ENCODE peak calls at places on chromosomes 5 and 9, in four cellular contexts. V, T, Y and B are unnamed samples.

GRCh38 chr5:179421156-179421895 is 76.1 kb upstream of the ADAMTS2 start:
- DNase-seq in Y (no peak), T (no peak), V (no peak), B (no peak)

GRCh38 chr5:178234121-178234752 is 1.6 kb upstream of the PHYKPL start:
- DNase-seq in V (no peak), T (no peak), Y (no peak), B (no peak)

GRCh38 chr9:13082796-13083195 is 196.7 kb downstream of the MPDZ start:
- DNase-seq in V (no peak), Y (no peak), T (no peak), B (no peak)

GRCh38 chr5:142292808-142293207 is 32.0 kb downstream of the SPRY4 start:
- DNase-seq in V (no peak), T (no peak), Y (no peak), B (no peak)

GRCh38 chr5:157080291-157080690 is 21.4 kb upstream of the HAVCR1 start:
- DNase-seq in Y (no peak), T (no peak), V (no peak), B (no peak)

GRCh38 chr9:2289234-2289755 is 274.1 kb downstream of the SMARCA2 start:
- DNase-seq in Y (no peak), T (no peak), V (no peak), B (no peak)

GRCh38 chr5:8686707-8687106 is 817.8 kb downstream of the MTRR start:
- DNase-seq in V (no peak), T (no peak), Y (no peak), B (no peak)

GRCh38 chr5:180206993-180207392 is 2.0 kb downstream of the RASGEF1C start:
- DNase-seq in V (no peak), Y (no peak), T (no peak), B (no peak)

GRCh38 chr5:135193213-135194125 is 159.4 kb upstream of the PITX1 start:
- DNase-seq in T (no peak), Y (no peak), V (no peak), B (no peak)

GRCh38 chr5:73897886-73898285 is 271.9 kb downstream of the ARHGEF28 start:
- DNase-seq in Y (no peak), T (no peak), V (no peak), B (no peak)

GRCh38 chr9:79769476-79770275 is 197.9 kb downstream of the TLE4 start:
- DNase-seq in V (no peak), T (no peak), Y (no peak), B (no peak)

GRCh38 chr5:67012241-67012640 is 184.4 kb downstream of the CD180 start:
- DNase-seq in T (no peak), Y (no peak), V (no peak), B (no peak)
- TF ChIP-seq NR2C2 in T (no peak), Y (no peak), V (no peak), B (no peak)

GRCh38 chr5:125896381-125896780 is 526.8 kb upstream of the GRAMD2B start:
- DNase-seq in V (no peak), T (no peak), Y (no peak), B (no peak)

GRCh38 chr5:125890387-125890955 is 532.7 kb upstream of the GRAMD2B start:
- DNase-seq in V (no peak), Y (no peak), T (no peak), B (no peak)

GRCh38 chr5:125897068-125897467 is 526.1 kb upstream of the GRAMD2B start:
- DNase-seq in V (no peak), Y (no peak), T (no peak), B (no peak)

GRCh38 chr5:125891326-125891725 is 531.9 kb upstream of the GRAMD2B start:
- DNase-seq in T (no peak), Y (no peak), V (no peak), B (no peak)

GRCh38 chr5:125894383-125894782 is 528.8 kb upstream of the GRAMD2B start:
- DNase-seq in V (no peak), T (no peak), Y (no peak), B (no peak)
- TF ChIP-seq NR2C2 in V (no peak), T (no peak), Y (no peak), B (no peak)

GRCh38 chr9:24552526-24552925 is 6.8 kb upstream of the IZUMO3 start:
- DNase-seq in Y (no peak), V (no peak), T (no peak), B (no peak)
- TF ChIP-seq NR2C2 in Y (no peak), V (no peak), T (no peak), B (no peak)

DNA sequence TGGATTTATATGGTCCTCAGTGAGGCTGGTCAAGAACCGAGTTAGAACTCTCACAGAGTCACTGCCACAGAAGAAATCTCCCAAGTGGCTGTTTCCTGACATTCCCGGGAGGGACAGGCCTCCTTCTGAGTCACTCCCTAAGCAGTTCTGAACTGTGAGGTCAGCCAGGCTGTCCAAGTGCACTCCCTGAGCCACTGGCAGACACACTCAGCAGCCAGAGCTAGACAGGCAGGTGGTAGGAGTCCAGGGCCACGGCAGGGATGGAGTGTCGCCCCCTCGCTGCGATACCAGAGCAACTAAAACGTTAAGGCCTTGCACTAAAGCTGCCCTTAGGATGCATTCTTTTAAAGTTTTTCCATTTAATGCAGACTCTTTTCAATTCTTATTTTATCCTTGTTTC is 3.4 kb downstream of the IL4 start:
- DNase-seq in T (no peak), V (peak), Y (peak), B (peak)
- TF ChIP-seq NR2C2 in T (no peak), V (no peak), Y (no peak), B (no peak)

GRCh38 chr5:1461396-1461795 is 16.2 kb upstream of the SLC6A3 start:
- DNase-seq in T (no peak), Y (no peak), V (no peak), B (no peak)
- TF ChIP-seq NR2C2 in T (no peak), Y (no peak), V (no peak), B (no peak)

GRCh38 chr5:9714187-9714586 is 84.0 kb upstream of the TAS2R1 start:
- DNase-seq in Y (no peak), T (no peak), V (no peak), B (no peak)

GRCh38 chr5:9712506-9713285 is 82.5 kb upstream of the TAS2R1 start:
- DNase-seq in V (no peak), Y (no peak), T (no peak), B (no peak)

GRCh38 chr5:9715891-9716335 is 85.8 kb upstream of the TAS2R1 start:
- DNase-seq in V (no peak), Y (no peak), T (no peak), B (no peak)

GRCh38 chr5:9720361-9720760 is 90.2 kb upstream of the TAS2R1 start:
- DNase-seq in V (no peak), T (no peak), Y (no peak), B (no peak)

DNA sequence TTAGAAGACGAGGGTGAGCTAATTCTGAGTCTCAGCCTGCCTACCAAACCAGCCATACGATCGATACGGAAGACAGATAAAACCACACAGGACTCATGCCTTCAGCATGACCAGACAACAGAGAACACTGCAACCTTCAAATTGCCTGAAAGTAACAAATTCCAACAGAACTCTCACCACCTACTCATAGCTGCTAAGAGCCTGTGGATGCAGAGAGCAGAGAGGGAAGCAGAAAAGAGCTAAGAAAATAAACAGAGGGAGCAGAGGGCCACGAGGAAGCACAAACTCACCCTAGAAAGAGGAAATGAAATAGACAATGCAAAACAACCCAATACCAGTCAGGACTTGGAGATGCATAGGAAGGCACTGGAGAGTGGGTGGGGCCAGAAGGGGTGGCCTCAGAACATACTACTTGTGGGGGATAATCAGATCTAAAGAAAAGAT is 86.7 kb upstream of the TAS2R1 start:
- DNase-seq in T (peak), V (no peak), Y (no peak), B (no peak)
- TF ChIP-seq NR2C2 in T (no peak), V (no peak), Y (no peak), B (no peak)